ENCODE peak calls at places on chromosome 20, in four cellular contexts. One of them, this sample, is unnamed.

GRCh38 chr20:45408646-45409213 is 641 bp downstream of the DBNDD2 start:
- DNase-seq in GM12878: no peak
- DNase-seq in HepG2: no peak
- DNase-seq in H1: no peak
- DNase-seq in this sample: no peak

GRCh38 chr20:31990958-31991705 is 19.1 kb upstream of the CCM2L start:
- DNase-seq in GM12878: no peak
- DNase-seq in HepG2: no peak
- DNase-seq in H1: no peak
- DNase-seq in this sample: no peak

GRCh38 chr20:63486300-63486855 is 12.5 kb downstream of the EEF1A2 start:
- DNase-seq in GM12878: no peak
- DNase-seq in HepG2: no peak
- DNase-seq in H1: no peak
- DNase-seq in this sample: no peak

GRCh38 chr20:58023781-58024180 is 204.7 kb downstream of the ANKRD60 start:
- DNase-seq in GM12878: no peak
- DNase-seq in HepG2: no peak
- DNase-seq in H1: no peak
- DNase-seq in this sample: no peak

GRCh38 chr20:36548006-36548315 is 6.6 kb downstream of the MYL9 start:
- DNase-seq in GM12878: no peak
- DNase-seq in HepG2: peak
- DNase-seq in H1: no peak
- DNase-seq in this sample: peak

GRCh38 chr20:60255866-60256265 is 297.6 kb downstream of the CDH26 start:
- DNase-seq in GM12878: no peak
- DNase-seq in HepG2: no peak
- DNase-seq in H1: no peak
- DNase-seq in this sample: no peak

GRCh38 chr20:57589728-57590484 is 29.0 kb downstream of the PCK1 start:
- DNase-seq in GM12878: no peak
- DNase-seq in HepG2: peak
- DNase-seq in H1: no peak
- DNase-seq in this sample: no peak

GRCh38 chr20:13817342-13817741 is 32.5 kb downstream of the NDUFAF5 start:
- DNase-seq in GM12878: no peak
- DNase-seq in HepG2: no peak
- DNase-seq in H1: no peak
- DNase-seq in this sample: no peak

GRCh38 chr20:14951707-14952106 is 614.3 kb upstream of the FLRT3 start:
- DNase-seq in GM12878: no peak
- DNase-seq in HepG2: peak
- DNase-seq in H1: no peak
- DNase-seq in this sample: no peak

GRCh38 chr20:2693286-2693995 is 861 bp downstream of the EBF4 start:
- DNase-seq in GM12878: no peak
- DNase-seq in HepG2: no peak
- DNase-seq in H1: no peak
- DNase-seq in this sample: no peak

GRCh38 chr20:36306557-36307411 is 645 bp downstream of the DLGAP4 start:
- DNase-seq in GM12878: no peak
- DNase-seq in HepG2: no peak
- DNase-seq in H1: no peak
- DNase-seq in this sample: no peak

GRCh38 chr20:5234158-5234557 is 82.6 kb downstream of the PROKR2 start:
- DNase-seq in GM12878: no peak
- DNase-seq in HepG2: no peak
- DNase-seq in H1: no peak
- DNase-seq in this sample: no peak

GRCh38 chr20:17557675-17558006 is 12.2 kb upstream of the DSTN start:
- DNase-seq in GM12878: no peak
- DNase-seq in HepG2: peak
- DNase-seq in H1: no peak
- DNase-seq in this sample: no peak

GRCh38 chr20:11581271-11581670 is 336.4 kb upstream of the BTBD3 start:
- DNase-seq in GM12878: no peak
- DNase-seq in HepG2: peak
- DNase-seq in H1: no peak
- DNase-seq in this sample: no peak

GRCh38 chr20:51013577-51014330 is 9.2 kb downstream of the KCNG1 start:
- DNase-seq in GM12878: no peak
- DNase-seq in HepG2: no peak
- DNase-seq in H1: no peak
- DNase-seq in this sample: no peak

GRCh38 chr20:6513586-6513985 is 253.9 kb upstream of the BMP2 start:
- DNase-seq in GM12878: no peak
- DNase-seq in HepG2: no peak
- DNase-seq in H1: no peak
- DNase-seq in this sample: no peak

GRCh38 chr20:24491043-24491756 is 21.8 kb downstream of the SYNDIG1 start:
- DNase-seq in GM12878: no peak
- DNase-seq in HepG2: no peak
- DNase-seq in H1: no peak
- DNase-seq in this sample: no peak

GRCh38 chr20:62758226-62758912 is 37.9 kb upstream of the MRGBP start:
- DNase-seq in GM12878: no peak
- DNase-seq in HepG2: no peak
- DNase-seq in H1: no peak
- DNase-seq in this sample: no peak

GRCh38 chr20:41142914-41143313 is 5.6 kb downstream of the PLCG1 start:
- DNase-seq in GM12878: no peak
- DNase-seq in HepG2: no peak
- DNase-seq in H1: no peak
- DNase-seq in this sample: no peak

GRCh38 chr20:9978395-9979004 is 56.3 kb upstream of the ANKEF1 start:
- DNase-seq in GM12878: peak
- DNase-seq in HepG2: peak
- DNase-seq in H1: no peak
- DNase-seq in this sample: peak

GRCh38 chr20:63942250-63943006 is 13.8 kb downstream of the UCKL1 start:
- DNase-seq in GM12878: no peak
- DNase-seq in HepG2: no peak
- DNase-seq in H1: peak
- DNase-seq in this sample: peak

GRCh38 chr20:15863735-15864134 is 709.5 kb downstream of the KIF16B start:
- DNase-seq in GM12878: no peak
- DNase-seq in HepG2: no peak
- DNase-seq in H1: no peak
- DNase-seq in this sample: no peak

GRCh38 chr20:57030611-57031600 is 235.5 kb downstream of the BMP7 start:
- DNase-seq in GM12878: no peak
- DNase-seq in HepG2: no peak
- DNase-seq in H1: no peak
- DNase-seq in this sample: no peak

DNA sequence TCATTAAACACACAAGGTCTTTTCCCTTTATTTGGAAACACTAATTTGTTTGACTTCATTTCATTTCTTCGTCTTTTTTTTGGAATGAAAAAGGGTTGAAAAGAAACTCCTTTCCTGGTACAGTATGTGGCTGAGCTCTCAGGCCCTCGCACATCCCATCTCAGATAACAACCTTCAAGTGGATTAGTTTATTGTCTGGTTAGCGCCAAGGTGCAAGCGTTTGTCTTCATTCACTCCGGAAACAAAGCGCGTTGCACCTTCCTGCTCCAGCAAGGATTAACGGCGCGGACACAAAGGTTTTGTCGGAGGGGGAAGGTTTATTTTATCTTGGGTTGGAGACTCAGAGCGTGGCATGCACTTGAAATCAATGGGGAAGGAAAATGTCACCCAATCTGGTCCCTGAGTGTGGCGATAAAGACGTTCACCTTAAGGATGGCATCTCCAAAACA is 5.3 kb upstream of the NKX2-2 start:
- DNase-seq in GM12878: no peak
- DNase-seq in HepG2: no peak
- DNase-seq in H1: no peak
- DNase-seq in this sample: no peak
- TF ChIP-seq YY1 in GM12878: no peak
- TF ChIP-seq YY1 in HepG2: no peak
- TF ChIP-seq YY1 in H1: no peak
- TF ChIP-seq YY1 in this sample: no peak

DNA sequence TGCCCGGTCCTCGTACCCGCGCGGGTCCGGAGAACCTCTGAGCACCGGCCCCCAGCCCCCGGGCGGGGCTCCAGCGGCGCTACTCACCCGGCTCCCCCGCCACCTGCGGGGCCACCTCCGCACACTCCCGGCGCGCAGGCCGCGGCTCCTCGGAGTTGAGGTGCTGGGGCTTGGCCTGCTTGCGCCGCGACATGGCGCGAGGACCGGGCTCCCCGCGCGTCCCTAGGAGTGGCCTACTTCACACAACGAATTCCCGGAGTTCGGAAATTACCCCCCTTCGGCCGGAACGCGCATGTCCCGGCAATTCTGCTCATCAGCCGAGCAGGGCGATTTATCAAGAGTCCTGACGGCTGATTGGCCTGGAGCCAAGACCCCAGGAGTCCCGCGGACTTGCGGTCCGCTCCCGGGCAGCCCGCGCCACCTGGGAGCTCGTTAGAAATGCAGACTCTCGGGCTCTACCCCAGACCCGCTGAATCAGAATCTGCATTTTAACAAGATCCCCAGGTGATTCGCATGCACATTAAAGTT is 86.5 kb downstream of the ZFP64 start:
- DNase-seq in GM12878: no peak
- DNase-seq in HepG2: no peak
- DNase-seq in H1: no peak
- DNase-seq in this sample: peak
- TF ChIP-seq SUZ12 in GM12878: no peak
- TF ChIP-seq SUZ12 in HepG2: no peak
- TF ChIP-seq SUZ12 in H1: no peak
- TF ChIP-seq SUZ12 in this sample: no peak

GRCh38 chr20:46701057-46701456 is 8.4 kb upstream of the SLC2A10 start:
- DNase-seq in GM12878: no peak
- DNase-seq in HepG2: no peak
- DNase-seq in H1: no peak
- DNase-seq in this sample: no peak

GRCh38 chr20:46701556-46701955 is 7.9 kb upstream of the SLC2A10 start:
- DNase-seq in GM12878: no peak
- DNase-seq in HepG2: no peak
- DNase-seq in H1: no peak
- DNase-seq in this sample: no peak

GRCh38 chr20:46702447-46703203 is 6.8 kb upstream of the SLC2A10 start:
- DNase-seq in GM12878: no peak
- DNase-seq in HepG2: no peak
- DNase-seq in H1: no peak
- DNase-seq in this sample: no peak

GRCh38 chr20:46703435-46703834 is 6.0 kb upstream of the SLC2A10 start:
- DNase-seq in GM12878: no peak
- DNase-seq in HepG2: peak
- DNase-seq in H1: no peak
- DNase-seq in this sample: no peak

GRCh38 chr20:46701986-46702385 is 7.5 kb upstream of the SLC2A10 start:
- DNase-seq in GM12878: no peak
- DNase-seq in HepG2: no peak
- DNase-seq in H1: no peak
- DNase-seq in this sample: no peak
- TF ChIP-seq YY1 in GM12878: no peak
- TF ChIP-seq YY1 in HepG2: no peak
- TF ChIP-seq YY1 in H1: no peak
- TF ChIP-seq YY1 in this sample: no peak

DNA sequence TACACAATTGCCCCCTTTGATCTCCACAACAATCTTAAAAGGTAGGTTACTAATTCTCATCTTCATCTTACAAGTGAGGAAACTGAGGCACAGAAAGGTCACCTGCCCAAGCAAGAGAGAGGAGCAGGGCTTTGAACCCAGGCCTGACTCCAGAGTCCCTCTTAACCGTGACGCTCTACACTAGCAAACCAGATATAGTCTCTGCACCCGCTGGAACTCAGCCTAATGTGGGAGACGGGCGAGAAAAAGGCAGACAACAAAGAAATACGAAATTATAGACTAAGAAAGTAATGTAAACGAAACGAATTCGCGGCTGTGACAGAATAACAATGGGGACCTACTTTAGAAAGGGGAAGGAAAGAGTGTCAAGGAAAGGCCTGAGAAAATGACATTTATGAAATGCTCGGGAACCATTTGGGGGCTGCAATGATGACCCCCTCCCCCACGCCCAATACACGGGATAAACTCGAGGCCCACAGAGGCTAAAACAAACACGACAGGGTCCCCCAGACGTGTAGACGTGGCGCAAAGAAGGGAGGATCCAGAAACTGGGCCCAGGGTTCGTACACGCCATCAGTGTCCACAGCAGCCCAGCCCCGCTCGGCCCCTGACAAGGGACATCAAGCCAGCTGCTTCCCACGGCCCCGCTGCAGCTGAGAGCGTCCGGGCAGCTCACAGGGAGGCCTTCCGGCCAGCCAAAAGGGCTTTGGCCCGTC is 641 bp downstream of the TRPC4AP start:
- DNase-seq in GM12878: no peak
- DNase-seq in HepG2: peak
- DNase-seq in H1: no peak
- DNase-seq in this sample: no peak
- TF ChIP-seq SUZ12 in GM12878: no peak
- TF ChIP-seq SUZ12 in HepG2: no peak
- TF ChIP-seq SUZ12 in H1: no peak
- TF ChIP-seq SUZ12 in this sample: no peak

DNA sequence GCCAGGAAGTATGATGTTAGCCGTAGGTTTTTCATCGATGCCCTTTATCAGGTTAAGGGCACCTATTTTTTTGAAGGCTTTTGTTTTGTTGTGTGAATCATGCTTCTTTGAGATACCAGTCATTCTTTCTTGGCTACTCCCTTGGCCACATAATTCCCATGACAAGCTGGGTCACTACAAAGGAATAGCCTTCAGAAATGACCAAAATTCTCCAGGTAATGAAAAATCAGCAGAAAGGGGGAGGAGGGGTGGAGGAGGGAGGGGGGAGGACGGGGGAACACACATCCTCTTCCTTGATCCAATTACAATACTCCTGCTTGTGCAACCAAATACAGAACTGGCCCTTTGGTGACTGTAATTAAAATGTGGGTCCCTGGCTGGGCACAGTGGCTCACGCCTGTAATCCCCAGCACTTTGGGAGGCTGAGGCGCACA is 21.7 kb upstream of the TGM2 start:
- DNase-seq in GM12878: no peak
- DNase-seq in HepG2: no peak
- DNase-seq in H1: no peak
- DNase-seq in this sample: no peak
- TF ChIP-seq YY1 in GM12878: no peak
- TF ChIP-seq YY1 in HepG2: no peak
- TF ChIP-seq YY1 in H1: no peak
- TF ChIP-seq YY1 in this sample: no peak

This sample was measured in NT2/D1.